ENCODE peak calls at places on chromosome 17, in six cellular contexts. Z is prostate gland, M is fibroblast of gingiva, N is ELR, X is AML-193, Q is GM20000. W is an unnamed sample.

GRCh38 chr17:73308017-73308823 is 3.6 kb downstream of the CDC42EP4 start:
- DNase-seq in Z (peak), M (peak), N (peak), X (peak), Q (no peak), W (peak)

GRCh38 chr17:4827399-4827798 is 5.7 kb upstream of the MINK1 start:
- DNase-seq in Z (no peak), M (no peak), N (no peak), X (no peak), Q (no peak), W (peak)

GRCh38 chr17:34711646-34712045 is 132.3 kb downstream of the TMEM132E start:
- DNase-seq in Z (no peak), M (no peak), N (no peak), X (no peak), Q (no peak), W (no peak)

GRCh38 chr17:59437766-59438165 is 106.3 kb downstream of the YPEL2 start:
- DNase-seq in Z (no peak), M (no peak), N (no peak), X (peak), Q (no peak), W (no peak)

GRCh38 chr17:35291802-35292201 is 48.9 kb downstream of the SLFN5 start:
- DNase-seq in Z (no peak), M (peak), N (peak), X (no peak), Q (no peak), W (no peak)

GRCh38 chr17:69187294-69187693 is 41.3 kb downstream of the ABCA10 start:
- DNase-seq in Z (no peak), M (no peak), N (no peak), X (no peak), Q (no peak), W (no peak)

GRCh38 chr17:75676461-75676860 is 9.3 kb downstream of the SAP30BP start:
- DNase-seq in Z (no peak), M (no peak), N (no peak), X (no peak), Q (no peak), W (no peak)

GRCh38 chr17:75869282-75870141 is 8.9 kb downstream of the TRIM47 start:
- DNase-seq in Z (no peak), M (peak), N (peak), X (no peak), Q (no peak), W (peak)

GRCh38 chr17:44263360-44263902 is 4.5 kb downstream of the SLC4A1 start:
- DNase-seq in Z (no peak), M (no peak), N (no peak), X (no peak), Q (no peak), W (no peak)

GRCh38 chr17:1919206-1919605 is 89.4 kb downstream of the RPA1 start:
- DNase-seq in Z (no peak), M (no peak), N (no peak), X (no peak), Q (no peak), W (no peak)

GRCh38 chr17:47709594-47709993 is 15.6 kb downstream of the TBKBP1 start:
- DNase-seq in Z (no peak), M (no peak), N (no peak), X (no peak), Q (no peak), W (no peak)

GRCh38 chr17:1762233-1762905 is 509 bp downstream of the SERPINF1 start:
- DNase-seq in Z (no peak), M (peak), N (no peak), X (no peak), Q (no peak), W (no peak)

GRCh38 chr17:48385303-48385702 is 44.7 kb downstream of the SKAP1 start:
- DNase-seq in Z (no peak), M (no peak), N (no peak), X (no peak), Q (no peak), W (no peak)

GRCh38 chr17:17057057-17057551 is 14.8 kb downstream of the MPRIP start:
- DNase-seq in Z (no peak), M (no peak), N (no peak), X (no peak), Q (no peak), W (no peak)

GRCh38 chr17:74059471-74059870 is 144.0 kb upstream of the RPL38 start:
- DNase-seq in Z (no peak), M (no peak), N (no peak), X (no peak), Q (no peak), W (no peak)

GRCh38 chr17:491086-492014 is 138.7 kb upstream of the RPH3AL start:
- DNase-seq in Z (peak), M (peak), N (peak), X (no peak), Q (peak), W (no peak)

GRCh38 chr17:49079840-49080663 is 52.5 kb upstream of the B4GALNT2 start:
- DNase-seq in Z (no peak), M (no peak), N (no peak), X (no peak), Q (no peak), W (no peak)

GRCh38 chr17:4642286-4642685 is 808 bp upstream of the ALOX15 start:
- DNase-seq in Z (no peak), M (no peak), N (no peak), X (no peak), Q (no peak), W (no peak)

GRCh38 chr17:18967806-18968744 is 16.1 kb downstream of the SLC5A10 start:
- DNase-seq in Z (no peak), M (no peak), N (peak), X (no peak), Q (no peak), W (peak)

GRCh38 chr17:63476494-63476856 is 386 bp upstream of the ACE start:
- DNase-seq in Z (no peak), M (no peak), N (peak), X (no peak), Q (peak), W (peak)

GRCh38 chr17:28524476-28525415 is 18.6 kb downstream of the FOXN1 start:
- DNase-seq in Z (peak), M (peak), N (peak), X (no peak), Q (no peak), W (no peak)

GRCh38 chr17:7704601-7705268 is at the start of gene EFNB3:
- DNase-seq in Z (peak), M (peak), N (peak), X (no peak), Q (no peak), W (peak)

GRCh38 chr17:7114875-7115614 is 423 bp upstream of the ASGR2 start:
- DNase-seq in Z (no peak), M (no peak), N (no peak), X (no peak), Q (no peak), W (no peak)

GRCh38 chr17:64632193-64632592 is 29.9 kb downstream of the SMURF2 start:
- DNase-seq in Z (no peak), M (no peak), N (no peak), X (no peak), Q (no peak), W (no peak)

GRCh38 chr17:30323895-30324319 is 9.9 kb downstream of the TMIGD1 start:
- DNase-seq in Z (no peak), M (peak), N (peak), X (peak), Q (peak), W (no peak)

GRCh38 chr17:1109606-1110523 is 69.9 kb downstream of the ABR start:
- DNase-seq in Z (no peak), M (no peak), N (peak), X (no peak), Q (no peak), W (peak)

GRCh38 chr17:59716427-59716826 is 9.0 kb downstream of the VMP1 start:
- DNase-seq in Z (no peak), M (no peak), N (no peak), X (no peak), Q (no peak), W (no peak)

GRCh38 chr17:731943-732787 is at the start of gene TLCD3A:
- DNase-seq in Z (peak), M (peak), N (peak), X (no peak), Q (peak), W (peak)

GRCh38 chr17:49567871-49568694 is 7.6 kb upstream of the NXPH3 start:
- DNase-seq in Z (peak), M (peak), N (peak), X (peak), Q (peak), W (peak)

GRCh38 chr17:33229028-33229427 is 64.1 kb downstream of the ASIC2 start:
- DNase-seq in Z (no peak), M (no peak), N (no peak), X (no peak), Q (no peak), W (no peak)

GRCh38 chr17:76240461-76241204 is at the start of gene RNF157:
- DNase-seq in Z (peak), M (peak), N (peak), X (no peak), Q (peak), W (peak)

GRCh38 chr17:27532269-27533067 is 76.2 kb downstream of the KSR1 start:
- DNase-seq in Z (no peak), M (peak), N (no peak), X (peak), Q (no peak), W (peak)

GRCh38 chr17:40445769-40446468 is 2.7 kb downstream of the IGFBP4 start:
- DNase-seq in Z (no peak), M (peak), N (peak), X (peak), Q (no peak), W (peak)

GRCh38 chr17:60129164-60129563 is 20.6 kb upstream of the CA4 start:
- DNase-seq in Z (no peak), M (no peak), N (no peak), X (no peak), Q (no peak), W (no peak)

GRCh38 chr17:14840616-14841231 is 424.4 kb downstream of the PMP22 start:
- DNase-seq in Z (no peak), M (peak), N (peak), X (no peak), Q (no peak), W (no peak)

W was measured in mesendoderm.